ENCODE peak calls at places on chromosomes 13 and 19, in seven cellular contexts. I, U, Q, Y, V, B and N are unnamed samples.

GRCh38 chr13:80116107-80116506 is 224.8 kb downstream of the SPRY2 start:
- DNase-seq in U (no peak), Q (no peak), I (peak), B (peak), Y (peak), V (no peak), N (no peak)

GRCh38 chr13:113129921-113130750 is 7.5 kb downstream of the F10 start:
- DNase-seq in I (no peak), Y (no peak), Q (no peak), U (no peak), V (no peak), B (no peak), N (no peak)

GRCh38 chr13:41995946-41996345 is 35.0 kb upstream of the VWA8 start:
- DNase-seq in Q (no peak), Y (no peak), I (peak), U (no peak), B (no peak), V (no peak), N (no peak)

GRCh38 chr19:13286195-13286985 is 136.2 kb downstream of the IER2 start:
- DNase-seq in Q (no peak), B (no peak), I (no peak), U (no peak), Y (no peak), V (no peak), N (no peak)

GRCh38 chr19:7851623-7852500 is 21.8 kb downstream of the EVI5L start:
- DNase-seq in I (no peak), Y (no peak), B (no peak), Q (no peak), U (no peak), V (no peak), N (no peak)

GRCh38 chr19:36707134-36707533 is 19.7 kb downstream of the ZNF567 start:
- DNase-seq in U (no peak), I (no peak), Y (no peak), B (no peak), Q (no peak), V (no peak), N (no peak)

GRCh38 chr13:42395066-42395821 is 123.3 kb downstream of the AKAP11 start:
- DNase-seq in V (no peak), Q (no peak), U (no peak), B (no peak), I (no peak), Y (no peak), N (no peak)

GRCh38 chr19:16027528-16027927 is 48.8 kb upstream of the TPM4 start:
- DNase-seq in Q (no peak), I (no peak), B (no peak), Y (no peak), V (no peak), U (no peak), N (no peak)